ENCODE peak calls at places on chromosomes 6 and 20, in ten cellular contexts. O, E, A, N, I, K, G, H, Z and Y are unnamed samples.

GRCh38 chr20:31922181-31922580 is 29.7 kb downstream of the PDRG1 start:
- DNase-seq in H (no peak), E (no peak), K (no peak), N (no peak), A (no peak), G (no peak), O (no peak), I (no peak), Z (no peak), Y (no peak)

GRCh38 chr20:62993856-62994494 is 12.8 kb downstream of the BHLHE23 start:
- DNase-seq in I (no peak), G (no peak), Z (no peak), N (no peak), E (no peak), H (no peak), O (no peak), A (no peak), K (no peak), Y (no peak)

GRCh38 chr6:87908978-87909802 is 138.5 kb upstream of the SPACA1 start:
- DNase-seq in E (no peak), A (no peak), G (no peak), Z (no peak), K (no peak), H (no peak), N (no peak), O (no peak), I (no peak), Y (no peak)

GRCh38 chr6:98343004-98343403 is 491.4 kb upstream of the POU3F2 start:
- DNase-seq in E (no peak), A (no peak), Z (no peak), G (no peak), K (no peak), I (no peak), N (no peak), O (no peak), H (no peak), Y (no peak)

GRCh38 chr6:26104457-26105108 is 17.4 kb downstream of the HFE start:
- DNase-seq in O (no peak), K (no peak), E (no peak), H (no peak), A (no peak), G (no peak), I (no peak), N (no peak), Z (peak), Y (no peak)

GRCh38 chr6:95119927-95120326 is 457.4 kb upstream of the MANEA start:
- DNase-seq in I (no peak), O (no peak), H (no peak), N (no peak), Z (no peak), E (no peak), K (no peak), A (no peak), G (no peak), Y (no peak)

GRCh38 chr6:167706313-167707109 is 120.2 kb upstream of the AFDN start:
- DNase-seq in Z (no peak), I (no peak), G (no peak), O (no peak), N (no peak), K (no peak), E (no peak), A (peak), H (no peak), Y (no peak)

GRCh38 chr6:97947841-97948240 is 664.8 kb upstream of the MMS22L start:
- DNase-seq in H (no peak), I (no peak), O (no peak), K (no peak), Z (no peak), A (no peak), N (no peak), E (no peak), G (no peak), Y (no peak)

GRCh38 chr6:106622412-106622811 is 6.9 kb downstream of the RTN4IP1 start:
- DNase-seq in K (no peak), I (no peak), H (no peak), E (no peak), O (no peak), Z (no peak), G (no peak), A (no peak), N (no peak), Y (no peak)

GRCh38 chr20:42531675-42531985 is 658.1 kb downstream of the PTPRT start:
- DNase-seq in A (no peak), E (no peak), I (no peak), G (no peak), O (no peak), K (no peak), H (no peak), N (no peak), Z (no peak), Y (no peak)

GRCh38 chr20:24423291-24423690 is 46.1 kb upstream of the SYNDIG1 start:
- DNase-seq in A (no peak), N (no peak), I (no peak), O (no peak), K (no peak), Z (no peak), H (no peak), G (no peak), E (no peak), Y (no peak)

GRCh38 chr6:13947611-13948178 is 22.9 kb downstream of the RNF182 start:
- DNase-seq in O (no peak), Z (no peak), H (no peak), I (no peak), G (no peak), N (no peak), K (no peak), A (no peak), E (no peak), Y (no peak)

GRCh38 chr20:62272200-62272599 is 30.6 kb upstream of the ADRM1 start:
- DNase-seq in H (no peak), O (no peak), K (no peak), A (no peak), I (no peak), E (no peak), N (no peak), G (no peak), Z (no peak), Y (no peak)

GRCh38 chr6:225121-225721 is 67.1 kb upstream of the DUSP22 start:
- DNase-seq in Z (no peak), G (no peak), E (no peak), I (peak), O (no peak), A (no peak), H (no peak), N (no peak), K (no peak), Y (no peak)

GRCh38 chr6:159981171-159981571 is 12.3 kb downstream of the IGF2R start:
- DNase-seq in O (no peak), I (no peak), K (no peak), N (no peak), A (no peak), H (no peak), Z (no peak), G (no peak), E (no peak), Y (no peak)

GRCh38 chr20:17946572-17947473 is 21.8 kb downstream of the SNX5 start:
- DNase-seq in G (no peak), H (no peak), K (no peak), O (no peak), I (no peak), A (no peak), N (no peak), Z (no peak), E (no peak), Y (no peak)

GRCh38 chr20:24987244-24987643 is 5.3 kb downstream of the APMAP start:
- DNase-seq in A (no peak), N (no peak), K (no peak), E (no peak), Z (no peak), H (no peak), O (no peak), I (no peak), G (no peak), Y (no peak)

GRCh38 chr6:17831135-17831534 is 124.4 kb upstream of the NUP153 start:
- DNase-seq in E (no peak), N (peak), K (no peak), Z (no peak), A (no peak), H (no peak), O (peak), G (no peak), I (no peak), Y (no peak)